ENCODE peak calls at places on chromosomes 12 and 14, in nine cellular contexts. F, B, P, I, Z, T, R, H and U are unnamed samples.

GRCh38 chr14:71204231-71204630 is 297.0 kb downstream of the PCNX1 start:
- DNase-seq in F (no peak), B (no peak), P (no peak), I (no peak), Z (no peak), T (no peak), R (no peak), H (no peak), U (no peak)

GRCh38 chr12:94813314-94813713 is 163.0 kb upstream of the TMCC3 start:
- DNase-seq in F (no peak), B (no peak), P (no peak), I (no peak), Z (no peak), T (no peak), R (no peak), H (no peak), U (no peak)

GRCh38 chr14:105045710-105046326 is 19.4 kb downstream of the GPR132 start:
- DNase-seq in F (peak), B (peak), P (peak), I (peak), Z (peak), T (peak), R (peak), H (peak), U (peak)

GRCh38 chr14:80003138-80003537 is 208.2 kb downstream of the DIO2 start:
- DNase-seq in F (no peak), B (no peak), P (peak), I (no peak), Z (no peak), T (no peak), R (no peak), H (no peak), U (no peak)

GRCh38 chr12:121812921-121813896 is 9.4 kb downstream of the SETD1B start:
- DNase-seq in F (no peak), B (peak), P (no peak), I (no peak), Z (no peak), T (peak), R (peak), H (no peak), U (no peak)

GRCh38 chr12:4353785-4354208 is 25.7 kb downstream of the FGF23 start:
- DNase-seq in F (peak), B (no peak), P (no peak), I (no peak), Z (no peak), T (peak), R (no peak), H (peak), U (no peak)

GRCh38 chr14:41899416-41899815 is 292.7 kb downstream of the LRFN5 start:
- DNase-seq in F (no peak), B (no peak), P (no peak), I (no peak), Z (no peak), T (peak), R (no peak), H (no peak), U (no peak)

GRCh38 chr14:88063807-88064206 is 58.9 kb downstream of the GPR65 start:
- DNase-seq in F (no peak), B (no peak), P (no peak), I (no peak), Z (no peak), T (no peak), R (peak), H (no peak), U (no peak)

GRCh38 chr12:129659927-129660326 is 243.9 kb downstream of the TMEM132D start:
- DNase-seq in F (no peak), B (no peak), P (peak), I (no peak), Z (no peak), T (peak), R (no peak), H (no peak), U (no peak)

GRCh38 chr12:10301103-10301502 is 6.6 kb upstream of the KLRD1 start:
- DNase-seq in F (no peak), B (no peak), P (no peak), I (no peak), Z (no peak), T (no peak), R (no peak), H (no peak), U (no peak)

GRCh38 chr14:103568952-103569351 is 6.2 kb downstream of the COA8 start:
- DNase-seq in F (no peak), B (no peak), P (no peak), I (no peak), Z (no peak), T (no peak), R (no peak), H (no peak), U (no peak)

GRCh38 chr14:105275267-105275946 is 25.4 kb downstream of the BRF1 start:
- DNase-seq in F (no peak), B (peak), P (no peak), I (no peak), Z (no peak), T (peak), R (peak), H (no peak), U (no peak)

GRCh38 chr14:98182385-98183055 is 1089.5 kb downstream of the BCL11B start:
- DNase-seq in F (no peak), B (no peak), P (no peak), I (no peak), Z (no peak), T (peak), R (no peak), H (no peak), U (no peak)

GRCh38 chr12:107091989-107092641 is 1.2 kb downstream of the CRY1 start:
- DNase-seq in F (peak), B (no peak), P (peak), I (peak), Z (peak), T (peak), R (peak), H (peak), U (no peak)

GRCh38 chr14:67111031-67111430 is 78.2 kb upstream of the GARIN2 start:
- DNase-seq in F (no peak), B (no peak), P (no peak), I (no peak), Z (no peak), T (no peak), R (no peak), H (no peak), U (no peak)

GRCh38 chr12:110546339-110546738 is 36.8 kb downstream of the PPTC7 start:
- DNase-seq in F (no peak), B (no peak), P (no peak), I (no peak), Z (no peak), T (peak), R (no peak), H (peak), U (no peak)

GRCh38 chr12:115135800-115136211 is 451.8 kb upstream of the TBX3 start:
- DNase-seq in F (no peak), B (peak), P (peak), I (no peak), Z (no peak), T (peak), R (peak), H (no peak), U (no peak)

GRCh38 chr14:105076296-105076804 is 11.1 kb upstream of the GPR132 start:
- DNase-seq in F (no peak), B (no peak), P (no peak), I (no peak), Z (no peak), T (no peak), R (no peak), H (peak), U (no peak)

GRCh38 chr14:97426776-97427175 is 629.6 kb downstream of the VRK1 start:
- DNase-seq in F (no peak), B (no peak), P (no peak), I (no peak), Z (no peak), T (no peak), R (no peak), H (no peak), U (no peak)

GRCh38 chr14:78567343-78567742 is 397.2 kb downstream of the NRXN3 start:
- DNase-seq in F (no peak), B (no peak), P (no peak), I (no peak), Z (no peak), T (no peak), R (no peak), H (no peak), U (no peak)

GRCh38 chr12:76109879-76110278 is 25.4 kb upstream of the NAP1L1 start:
- DNase-seq in F (no peak), B (no peak), P (no peak), I (no peak), Z (no peak), T (peak), R (no peak), H (peak), U (no peak)

GRCh38 chr14:51219473-51220448 is 20.3 kb upstream of the TMX1 start:
- DNase-seq in F (peak), B (no peak), P (no peak), I (no peak), Z (peak), T (peak), R (peak), H (no peak), U (no peak)

GRCh38 chr12:46506198-46506597 is 133.6 kb upstream of the SLC38A2 start:
- DNase-seq in F (no peak), B (no peak), P (no peak), I (no peak), Z (no peak), T (no peak), R (no peak), H (no peak), U (no peak)

GRCh38 chr12:91216871-91217270 is 34.3 kb upstream of the DCN start:
- DNase-seq in F (no peak), B (no peak), P (no peak), I (no peak), Z (no peak), T (no peak), R (no peak), H (no peak), U (no peak)

GRCh38 chr12:64400041-64400440 is 4.2 kb upstream of the XPOT start:
- DNase-seq in F (no peak), B (no peak), P (no peak), I (no peak), Z (no peak), T (peak), R (peak), H (no peak), U (no peak)

GRCh38 chr14:105382343-105383082 is 15.8 kb upstream of the TEX22 start:
- DNase-seq in F (no peak), B (no peak), P (no peak), I (no peak), Z (no peak), T (no peak), R (no peak), H (no peak), U (no peak)

GRCh38 chr14:105340821-105341408 is 26.4 kb downstream of the PACS2 start:
- DNase-seq in F (no peak), B (no peak), P (no peak), I (no peak), Z (no peak), T (no peak), R (peak), H (no peak), U (no peak)

GRCh38 chr12:94898388-94898787 is 105.1 kb downstream of the NDUFA12 start:
- DNase-seq in F (no peak), B (no peak), P (no peak), I (no peak), Z (no peak), T (peak), R (no peak), H (peak), U (peak)

GRCh38 chr12:121804417-121805111 is 755 bp downstream of the SETD1B start:
- DNase-seq in F (no peak), B (peak), P (no peak), I (no peak), Z (peak), T (peak), R (no peak), H (peak), U (no peak)

GRCh38 chr14:53152909-53153701 is at the start of gene DDHD1:
- DNase-seq in F (peak), B (peak), P (peak), I (peak), Z (peak), T (peak), R (peak), H (peak), U (peak)

GRCh38 chr14:65214741-65215140 is 112.4 kb upstream of the MAX start:
- DNase-seq in F (no peak), B (no peak), P (peak), I (no peak), Z (no peak), T (peak), R (peak), H (no peak), U (no peak)

GRCh38 chr12:80100566-80100965 is 1.2 kb downstream of the OTOGL start:
- DNase-seq in F (no peak), B (no peak), P (no peak), I (no peak), Z (no peak), T (no peak), R (no peak), H (no peak), U (no peak)

GRCh38 chr12:128056299-128056885 is 210.6 kb upstream of the TMEM132C start:
- DNase-seq in F (peak), B (no peak), P (no peak), I (no peak), Z (no peak), T (no peak), R (no peak), H (peak), U (peak)

GRCh38 chr14:68463705-68464104 is 329.2 kb downstream of the ZFP36L1 start:
- DNase-seq in F (no peak), B (no peak), P (no peak), I (no peak), Z (no peak), T (no peak), R (no peak), H (no peak), U (no peak)

GRCh38 chr14:68461086-68461485 is 331.8 kb downstream of the ZFP36L1 start:
- DNase-seq in F (no peak), B (no peak), P (no peak), I (no peak), Z (no peak), T (no peak), R (no peak), H (no peak), U (no peak)

GRCh38 chr14:68463299-68463698 is 329.6 kb downstream of the ZFP36L1 start:
- DNase-seq in F (no peak), B (no peak), P (no peak), I (no peak), Z (no peak), T (no peak), R (no peak), H (no peak), U (no peak)

GRCh38 chr14:68464716-68465115 is 328.2 kb downstream of the ZFP36L1 start:
- DNase-seq in F (no peak), B (no peak), P (no peak), I (no peak), Z (no peak), T (no peak), R (no peak), H (no peak), U (no peak)

GRCh38 chr14:68462683-68463082 is 330.2 kb downstream of the ZFP36L1 start:
- DNase-seq in F (no peak), B (no peak), P (no peak), I (no peak), Z (no peak), T (no peak), R (no peak), H (no peak), U (no peak)
- TF ChIP-seq CTCF in F (no peak), B (no peak), P (no peak), I (peak), Z (no peak), T (peak), R (no peak), H (peak), U (no peak)

GRCh38 chr12:67994046-67994445 is 4.8 kb downstream of the IFNG-AS1 start:
- DNase-seq in F (no peak), B (no peak), P (no peak), I (no peak), Z (no peak), T (no peak), R (no peak), H (no peak), U (no peak)
- TF ChIP-seq CTCF in F (peak), B (no peak), P (no peak), I (no peak), Z (no peak), T (no peak), R (no peak), H (peak), U (no peak)

GRCh38 chr12:100404769-100405407 is 48.0 kb downstream of the SLC17A8 start:
- DNase-seq in F (peak), B (no peak), P (peak), I (peak), Z (no peak), T (peak), R (peak), H (peak), U (peak)
- TF ChIP-seq CTCF in F (peak), B (peak), P (no peak), I (peak), Z (no peak), T (peak), R (peak), H (peak), U (peak)

GRCh38 chr12:67415473-67415872 is 146.3 kb downstream of the CAND1 start:
- DNase-seq in F (peak), B (no peak), P (no peak), I (no peak), Z (no peak), T (peak), R (peak), H (peak), U (no peak)
- TF ChIP-seq CTCF in F (peak), B (peak), P (no peak), I (peak), Z (no peak), T (peak), R (peak), H (peak), U (no peak)

GRCh38 chr14:56471056-56471455 is 108.5 kb upstream of the TMEM260 start:
- DNase-seq in F (no peak), B (no peak), P (no peak), I (no peak), Z (no peak), T (no peak), R (no peak), H (no peak), U (no peak)

GRCh38 chr14:56474419-56475022 is 105.1 kb upstream of the TMEM260 start:
- DNase-seq in F (no peak), B (no peak), P (no peak), I (no peak), Z (no peak), T (peak), R (no peak), H (no peak), U (no peak)
- TF ChIP-seq CTCF in F (peak), B (peak), P (peak), I (peak), Z (peak), T (peak), R (peak), H (peak), U (peak)

DNA sequence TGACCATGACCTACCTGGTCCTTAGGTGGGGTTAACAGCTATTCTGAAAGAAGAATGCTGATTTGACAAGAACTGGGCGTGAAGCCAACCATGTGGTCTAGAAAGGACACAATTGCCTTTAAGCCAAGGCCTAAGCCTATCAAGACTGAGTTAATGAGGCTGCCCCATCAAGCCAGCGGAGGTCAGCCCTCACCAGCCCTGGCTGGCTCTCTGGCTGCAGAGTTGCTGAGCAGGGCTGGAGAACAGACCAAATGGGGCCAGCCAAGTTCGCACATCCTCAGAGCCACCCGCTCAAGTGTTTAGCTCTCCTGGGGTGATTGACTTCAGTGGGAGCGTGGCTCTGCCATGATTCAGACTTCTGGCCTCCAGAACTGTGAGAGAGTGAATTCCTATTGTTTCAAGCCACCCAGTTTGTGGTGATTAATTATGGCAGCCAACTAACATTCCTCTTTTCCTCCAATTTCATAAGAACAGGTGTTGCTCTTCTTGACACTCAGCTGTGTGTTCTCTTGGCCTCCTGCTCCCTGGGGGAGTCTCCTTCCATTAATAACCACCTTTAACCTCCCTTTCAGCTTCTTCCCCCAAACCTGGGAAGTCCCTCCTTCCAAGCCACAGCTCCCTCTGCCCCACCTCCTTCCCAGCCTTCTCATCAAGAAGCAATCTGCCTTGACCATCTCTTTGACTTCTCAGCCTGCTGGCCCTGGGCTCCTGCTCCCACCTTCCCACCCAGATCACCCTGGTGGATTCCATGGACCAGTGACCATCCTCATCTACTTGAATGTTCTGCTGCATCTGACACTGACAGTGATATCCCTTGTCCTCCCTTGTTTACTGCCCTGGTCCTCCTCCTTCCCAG is 5.3 kb upstream of the SERPINA5 start:
- DNase-seq in F (no peak), B (no peak), P (no peak), I (no peak), Z (no peak), T (peak), R (peak), H (no peak), U (no peak)
- TF ChIP-seq CTCF in F (no peak), B (no peak), P (no peak), I (no peak), Z (no peak), T (no peak), R (no peak), H (no peak), U (no peak)

GRCh38 chr12:30989754-30990153 is 63.2 kb downstream of the TSPAN11 start:
- DNase-seq in F (peak), B (no peak), P (peak), I (no peak), Z (no peak), T (no peak), R (peak), H (peak), U (peak)
- TF ChIP-seq CTCF in F (peak), B (peak), P (peak), I (peak), Z (no peak), T (peak), R (no peak), H (peak), U (peak)

GRCh38 chr12:11642785-11643184 is 6.7 kb upstream of the ETV6 start:
- DNase-seq in F (no peak), B (no peak), P (no peak), I (no peak), Z (no peak), T (no peak), R (no peak), H (no peak), U (no peak)
- TF ChIP-seq CTCF in F (no peak), B (no peak), P (no peak), I (no peak), Z (no peak), T (no peak), R (no peak), H (no peak), U (no peak)

GRCh38 chr14:95413289-95414215 is 93.8 kb upstream of the CLMN start:
- DNase-seq in F (no peak), B (no peak), P (no peak), I (no peak), Z (no peak), T (no peak), R (no peak), H (no peak), U (no peak)
- TF ChIP-seq CTCF in F (no peak), B (no peak), P (no peak), I (no peak), Z (no peak), T (no peak), R (no peak), H (no peak), U (no peak)

GRCh38 chr12:31219521-31219920 is 106.4 kb downstream of the SINHCAF start:
- DNase-seq in F (no peak), B (no peak), P (no peak), I (no peak), Z (no peak), T (no peak), R (no peak), H (no peak), U (no peak)
- TF ChIP-seq CTCF in F (no peak), B (no peak), P (no peak), I (no peak), Z (no peak), T (no peak), R (no peak), H (no peak), U (no peak)